ENCODE peak calls at places on chromosome 1, in five cellular contexts. J is lower lobe of right lung; U is left lobe of liver; O is activated T-cell treated with anti-CD3 and anti-CD28 coated beads, Interleukin-2, amount 50 U/mL, for 4 hours; X is natural killer cell treated with Interleukin-12 subunit alpha and Interleukin-12 subunit beta and Interleukin-15 and Interleukin-18, amount 100 ng/mL, for 72 hours. L is an unnamed sample.

GRCh38 chr1:87179851-87180519 is 148.7 kb upstream of the LMO4 start:
- ATAC-seq in U (no peak), J (no peak), O (no peak), X (no peak), L (no peak)

GRCh38 chr1:172778461-172779455 is 119.9 kb downstream of the FASLG start:
- ATAC-seq in J (peak), O (peak), X (peak), U (no peak), L (no peak)

GRCh38 chr1:185328204-185328728 is 11.2 kb upstream of the IVNS1ABP start:
- ATAC-seq in X (no peak), U (no peak), O (no peak), J (no peak), L (no peak)

GRCh38 chr1:209877109-209877764 is 49.5 kb downstream of the UTP25 start:
- ATAC-seq in J (no peak), X (no peak), O (no peak), U (no peak), L (no peak)

GRCh38 chr1:185551008-185551407 is 183.2 kb upstream of the HMCN1 start:
- ATAC-seq in O (no peak), X (no peak), J (peak), U (no peak), L (no peak)

GRCh38 chr1:46247433-46248121 is at the start of gene RAD54L:
- ATAC-seq in U (peak), O (peak), X (peak), J (peak), L (peak)

GRCh38 chr1:197961933-197962332 is 44.8 kb downstream of the LHX9 start:
- ATAC-seq in O (no peak), X (no peak), J (no peak), U (no peak), L (no peak)

GRCh38 chr1:206801467-206801866 is 29.2 kb upstream of the IL10 start:
- ATAC-seq in J (no peak), O (no peak), X (no peak), U (no peak), L (no peak)

GRCh38 chr1:116389013-116389412 is 16.0 kb downstream of the ATP1A1 start:
- ATAC-seq in O (no peak), X (no peak), J (peak), U (peak), L (no peak)

GRCh38 chr1:201730611-201731010 is 98.3 kb upstream of the IPO9 start:
- ATAC-seq in U (no peak), X (no peak), J (no peak), O (no peak), L (no peak)

GRCh38 chr1:203148579-203148978 is 21.1 kb downstream of the ADORA1 start:
- ATAC-seq in J (no peak), X (no peak), U (no peak), O (no peak), L (no peak)

GRCh38 chr1:33151115-33151514 is 30.7 kb downstream of the TRIM62 start:
- ATAC-seq in U (no peak), J (no peak), O (no peak), X (peak), L (peak)

GRCh38 chr1:154170547-154171221 is 15.8 kb upstream of the NUP210L start:
- ATAC-seq in X (peak), O (peak), U (no peak), J (peak), L (peak)

GRCh38 chr1:98336472-98337118 is 324.9 kb upstream of the SNX7 start:
- ATAC-seq in J (peak), U (no peak), O (no peak), X (no peak), L (no peak)

GRCh38 chr1:239558992-239559391 is 172.6 kb downstream of the CHRM3 start:
- ATAC-seq in X (peak), U (no peak), O (peak), J (peak), L (peak)

GRCh38 chr1:85850238-85850637 is 142.0 kb upstream of the ZNHIT6 start:
- ATAC-seq in X (no peak), U (no peak), J (peak), O (no peak), L (no peak)

GRCh38 chr1:201466492-201466891 is 2.5 kb downstream of the PHLDA3 start:
- ATAC-seq in U (no peak), X (no peak), O (no peak), J (peak), L (no peak)

GRCh38 chr1:208093754-208094719 is 150.1 kb downstream of the PLXNA2 start:
- ATAC-seq in O (peak), J (peak), X (no peak), U (peak), L (peak)

GRCh38 chr1:14952626-14953314 is 200.8 kb upstream of the TMEM51 start:
- ATAC-seq in X (no peak), J (peak), O (no peak), U (no peak), L (peak)

GRCh38 chr1:228367798-228368791 is 38.5 kb downstream of the TRIM11 start:
- ATAC-seq in J (no peak), X (no peak), O (no peak), U (no peak), L (peak)

GRCh38 chr1:147210987-147211386 is 14.2 kb downstream of the FMO5 start:
- ATAC-seq in X (no peak), U (peak), O (no peak), J (no peak), L (no peak)

GRCh38 chr1:206521694-206522402 is 14.5 kb downstream of the RASSF5 start:
- ATAC-seq in J (no peak), U (no peak), X (no peak), O (no peak), L (no peak)

GRCh38 chr1:75791022-75791421 is 5.0 kb downstream of the RABGGTB start:
- ATAC-seq in U (peak), O (no peak), X (no peak), J (peak), L (no peak)

GRCh38 chr1:24951810-24952412 is 21.8 kb upstream of the RUNX3 start:
- ATAC-seq in U (no peak), X (no peak), J (no peak), O (no peak), L (no peak)

GRCh38 chr1:150789396-150789795 is 18.7 kb downstream of the CTSK start:
- ATAC-seq in X (no peak), J (peak), U (peak), O (no peak), L (peak)

GRCh38 chr1:210516092-210516491 is 187.4 kb downstream of the HHAT start:
- ATAC-seq in O (no peak), U (no peak), J (no peak), X (no peak), L (no peak)

GRCh38 chr1:158978730-158979129 is 31.0 kb upstream of the IFI16 start:
- ATAC-seq in X (peak), J (no peak), U (no peak), O (peak), L (no peak)

GRCh38 chr1:172810480-172810879 is 151.6 kb downstream of the FASLG start:
- ATAC-seq in U (no peak), O (no peak), J (no peak), X (no peak), L (no peak)

GRCh38 chr1:15272009-15272781 is 25.2 kb downstream of the FHAD1 start:
- ATAC-seq in J (peak), U (peak), X (peak), O (peak), L (peak)

GRCh38 chr1:118291686-118292085 is 106.7 kb upstream of the SPAG17 start:
- ATAC-seq in X (no peak), O (no peak), J (no peak), U (no peak), L (no peak)

GRCh38 chr1:206020393-206021007 is 3.2 kb downstream of the CTSE start:
- ATAC-seq in J (no peak), U (peak), X (no peak), O (no peak), L (no peak)

GRCh38 chr1:204335533-204335932 is 24.2 kb downstream of the PLEKHA6 start:
- ATAC-seq in O (no peak), J (no peak), U (no peak), X (no peak), L (no peak)

GRCh38 chr1:66012076-66012769 is 219.5 kb downstream of the PDE4B start:
- ATAC-seq in O (no peak), X (no peak), J (no peak), U (no peak), L (no peak)